ENCODE peak calls at places on chromosomes 11 and 22, in seven cellular contexts. E is progenitor cell of endocrine pancreas, C is body of pancreas, Z is HFFc6, X is PC-9, L is H1, Q is fibroblast of the aortic adventitia. N is an unnamed sample.

GRCh38 chr11:74373382-74373781 is 24.9 kb downstream of the PGM2L1 start:
- DNase-seq in L (no peak), C (no peak), Z (no peak), Q (peak), E (no peak), X (no peak), N (no peak)

GRCh38 chr11:134412508-134413333 is 679 bp upstream of the B3GAT1 start:
- DNase-seq in X (no peak), L (peak), C (no peak), Z (no peak), Q (no peak), E (peak), N (peak)

GRCh38 chr11:71330349-71330748 is 78.0 kb upstream of the SHANK2 start:
- DNase-seq in Z (no peak), C (no peak), Q (no peak), X (no peak), L (no peak), E (no peak), N (no peak)

GRCh38 chr11:36164522-36165250 is 124.5 kb downstream of the COMMD9 start:
- DNase-seq in Z (peak), L (no peak), C (no peak), X (no peak), E (no peak), Q (no peak), N (no peak)

GRCh38 chr11:90243534-90243933 is 20.7 kb upstream of the CHORDC1 start:
- DNase-seq in Q (no peak), C (no peak), L (no peak), Z (no peak), E (no peak), X (no peak), N (no peak)

GRCh38 chr22:20400606-20401375 is 6.8 kb downstream of the ZNF74 start:
- DNase-seq in Q (no peak), E (no peak), Z (no peak), X (no peak), C (no peak), L (no peak), N (no peak)

GRCh38 chr11:65551572-65552398 is 6.4 kb downstream of the LTBP3 start:
- DNase-seq in Z (no peak), C (peak), L (peak), X (peak), Q (no peak), E (peak), N (peak)

GRCh38 chr11:124113890-124114289 is 1.4 kb upstream of the VWA5A start:
- DNase-seq in X (no peak), C (no peak), Z (no peak), E (no peak), L (no peak), Q (peak), N (no peak)

GRCh38 chr11:69644962-69645675 is 4.2 kb downstream of the CCND1 start:
- DNase-seq in C (no peak), Q (no peak), Z (no peak), E (no peak), L (no peak), X (no peak), N (no peak)

GRCh38 chr22:46484861-46485595 is 52.4 kb downstream of the CELSR1 start:
- DNase-seq in Q (peak), X (no peak), L (no peak), E (no peak), C (no peak), Z (peak), N (no peak)

GRCh38 chr22:46481386-46481785 is 56.0 kb downstream of the CELSR1 start:
- DNase-seq in L (no peak), Q (no peak), E (no peak), C (no peak), X (no peak), Z (no peak), N (no peak)

GRCh38 chr22:46482311-46482710 is 55.1 kb downstream of the CELSR1 start:
- DNase-seq in Z (no peak), E (no peak), X (no peak), C (no peak), L (no peak), Q (no peak), N (no peak)

GRCh38 chr22:46484156-46484860 is 53.1 kb downstream of the CELSR1 start:
- DNase-seq in L (no peak), E (no peak), C (no peak), X (no peak), Q (no peak), Z (no peak), N (no peak)

DNA sequence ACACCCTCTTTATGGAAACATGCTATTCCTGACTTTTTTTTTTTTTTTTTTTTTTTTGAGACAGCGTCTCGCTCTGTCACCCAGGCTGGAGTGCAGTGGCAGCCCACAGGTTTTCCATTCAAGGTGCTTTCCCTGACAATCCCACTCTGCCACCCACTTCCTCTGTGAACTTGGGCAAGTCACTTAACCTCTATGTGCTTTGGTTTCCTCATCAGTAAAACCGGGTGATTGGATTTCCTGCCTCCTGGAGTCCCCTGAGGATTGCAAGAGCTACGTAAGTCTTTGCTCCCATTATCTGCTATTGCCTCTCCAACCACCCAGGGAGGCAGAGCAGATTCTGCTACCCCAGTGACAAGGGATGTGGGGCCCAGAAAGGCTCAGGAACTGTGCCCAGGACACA is 54.1 kb downstream of the CELSR1 start:
- DNase-seq in X (no peak), C (no peak), E (no peak), Q (no peak), L (no peak), Z (no peak), N (no peak)
- TF ChIP-seq CTCF in X (no peak), C (no peak), E (no peak), Q (no peak), L (no peak), Z (no peak), N (no peak)

GRCh38 chr22:23384451-23384850 is 195.6 kb downstream of the IGLL1 start:
- DNase-seq in C (no peak), E (no peak), Z (no peak), X (no peak), L (no peak), Q (no peak), N (no peak)

GRCh38 chr22:23382796-23383195 is 197.3 kb downstream of the IGLL1 start:
- DNase-seq in Z (no peak), Q (no peak), L (no peak), E (no peak), X (no peak), C (no peak), N (no peak)

GRCh38 chr22:23384899-23385298 is 195.2 kb downstream of the IGLL1 start:
- DNase-seq in C (no peak), Q (no peak), Z (no peak), X (no peak), E (no peak), L (no peak), N (no peak)

GRCh38 chr22:23385301-23386244 is 194.5 kb downstream of the IGLL1 start:
- DNase-seq in E (peak), X (peak), C (peak), Q (peak), Z (peak), L (peak), N (peak)

GRCh38 chr22:23383491-23384450 is 196.3 kb downstream of the IGLL1 start:
- DNase-seq in E (no peak), Z (no peak), C (no peak), L (peak), Q (no peak), X (no peak), N (peak)
- TF ChIP-seq CTCF in E (no peak), Z (no peak), C (no peak), L (no peak), Q (no peak), X (no peak), N (no peak)

DNA sequence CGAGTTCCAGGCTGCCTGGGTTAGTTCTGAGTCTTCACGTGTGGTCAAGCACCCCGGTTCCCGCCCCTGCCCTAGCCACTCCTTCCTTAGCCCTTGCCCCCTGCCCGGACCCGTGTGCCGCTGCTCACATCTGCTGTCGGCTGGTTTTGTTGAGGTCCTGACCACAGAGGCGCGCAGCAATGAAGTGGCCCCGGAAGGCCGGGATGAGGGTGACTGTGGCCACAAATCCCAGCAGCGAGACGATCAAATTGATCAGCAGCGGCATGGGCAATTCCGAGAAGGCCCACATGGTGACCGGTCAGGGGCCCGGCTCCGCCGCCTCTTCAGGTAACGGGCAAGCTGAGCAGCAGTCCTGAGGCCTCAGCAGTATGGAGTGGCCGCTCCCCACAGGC is 290 bp downstream of the DPAGT1 start:
- DNase-seq in E (peak), Z (no peak), L (peak), Q (no peak), C (no peak), X (peak), N (no peak)
- TF ChIP-seq CTCF in E (peak), Z (peak), L (no peak), Q (peak), C (peak), X (no peak), N (no peak)

DNA sequence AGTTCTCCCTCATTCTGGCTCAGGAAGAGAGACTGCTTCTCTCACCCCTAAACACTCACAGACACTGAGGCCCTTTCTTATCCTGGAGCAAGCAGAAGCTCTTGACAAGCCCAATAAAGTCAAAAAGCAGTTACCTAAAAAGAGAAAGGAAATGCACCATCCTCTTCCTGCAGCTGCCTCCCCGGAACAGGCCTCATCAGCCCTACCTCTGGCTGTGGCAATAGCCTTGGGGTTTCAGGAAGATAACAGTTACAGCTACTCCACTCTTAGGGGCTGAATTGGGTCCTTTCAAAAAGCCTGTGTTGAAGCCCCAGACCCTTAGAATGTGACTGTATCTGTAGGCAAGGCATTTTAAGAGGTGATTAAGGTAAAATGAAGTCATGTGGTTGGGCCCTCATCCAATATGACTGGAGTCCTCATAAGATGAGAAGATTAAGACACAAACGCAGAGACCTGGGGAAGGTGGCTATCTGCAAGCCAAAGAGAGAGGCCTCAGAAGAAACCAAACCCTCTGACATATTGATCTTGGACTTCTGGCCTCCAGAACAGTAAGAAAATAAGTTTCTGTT is 3.5 kb upstream of the LGALS12 start:
- DNase-seq in L (no peak), X (no peak), Z (no peak), E (no peak), C (no peak), Q (no peak), N (no peak)
- TF ChIP-seq CTCF in L (no peak), X (no peak), Z (no peak), E (no peak), C (no peak), Q (no peak), N (no peak)

N was measured in glutamatergic neuron.